ENCODE peak calls at places on chromosomes 4 and X, in four cellular contexts. H is natural killer cell, O is glutamatergic neuron, Y is nephron progenitor cell. C is an unnamed sample.

GRCh38 chr4:98565646-98566403 is 92.6 kb downstream of the TSPAN5 start:
- DNase-seq in H (no peak), O (no peak), Y (no peak), C (no peak)

GRCh38 chr4:173489514-173489913 is 40.5 kb downstream of the HAND2 start:
- DNase-seq in H (no peak), O (no peak), Y (no peak), C (no peak)

GRCh38 chrX:134623293-134624045 is 34.8 kb downstream of the PLAC1 start:
- DNase-seq in H (no peak), O (no peak), Y (no peak), C (no peak)

GRCh38 chrX:20547649-20548051 is 280.9 kb upstream of the RPS6KA3 start:
- DNase-seq in H (no peak), O (no peak), Y (peak; percentile 16), C (no peak)

GRCh38 chr4:119025916-119026661 is 109.5 kb upstream of the MYOZ2 start:
- DNase-seq in H (no peak), O (no peak), Y (no peak), C (peak; percentile 73)

GRCh38 chrX:15310117-15310516 is 5.3 kb downstream of the ASB11 start:
- DNase-seq in H (no peak), O (no peak), Y (no peak), C (no peak)

GRCh38 chr4:15149842-15150592 is 147.7 kb downstream of the CPEB2 start:
- DNase-seq in H (no peak), O (peak; percentile 78), Y (peak; percentile 60), C (peak; percentile 69)

GRCh38 chrX:14932136-14932535 is 58.9 kb downstream of the MOSPD2 start:
- DNase-seq in H (no peak), O (no peak), Y (no peak), C (no peak)

GRCh38 chrX:115624916-115625315 is 63.9 kb downstream of the PLS3 start:
- DNase-seq in H (no peak), O (no peak), Y (no peak), C (no peak)

GRCh38 chr4:151226004-151226932 is 50.7 kb upstream of the PRSS48 start:
- DNase-seq in H (no peak), O (no peak), Y (no peak), C (no peak)

GRCh38 chr4:128163177-128164117 is 102.3 kb downstream of the LARP1B start:
- DNase-seq in H (no peak), O (no peak), Y (no peak), C (no peak)

GRCh38 chr4:14743601-14744000 is 258.7 kb upstream of the CPEB2 start:
- DNase-seq in H (no peak), O (no peak), Y (no peak), C (no peak)

GRCh38 chr4:80219301-80220025 is 22.2 kb downstream of the PRDM8 start:
- DNase-seq in H (no peak), O (no peak), Y (peak; percentile 38), C (no peak)

GRCh38 chr4:99723555-99724450 is 66.2 kb upstream of the C4orf54 start:
- DNase-seq in H (no peak), O (no peak), Y (no peak), C (no peak)

GRCh38 chr4:147788791-147789190 is 56.9 kb downstream of the ARHGAP10 start:
- DNase-seq in H (no peak), O (no peak), Y (no peak), C (no peak)
- TF ChIP-seq CTCF in H (no peak), O (no peak), Y (no peak), C (no peak)

GRCh38 chrX:109638158-109638557 is 13.2 kb upstream of the KCNE5 start:
- DNase-seq in H (no peak), O (no peak), Y (no peak), C (no peak)

GRCh38 chrX:109635151-109635550 is 10.2 kb upstream of the KCNE5 start:
- DNase-seq in H (no peak), O (peak; percentile 16), Y (peak; percentile 33), C (no peak)

GRCh38 chrX:109629310-109629709 is 4.3 kb upstream of the KCNE5 start:
- DNase-seq in H (no peak), O (no peak), Y (no peak), C (no peak)

DNA sequence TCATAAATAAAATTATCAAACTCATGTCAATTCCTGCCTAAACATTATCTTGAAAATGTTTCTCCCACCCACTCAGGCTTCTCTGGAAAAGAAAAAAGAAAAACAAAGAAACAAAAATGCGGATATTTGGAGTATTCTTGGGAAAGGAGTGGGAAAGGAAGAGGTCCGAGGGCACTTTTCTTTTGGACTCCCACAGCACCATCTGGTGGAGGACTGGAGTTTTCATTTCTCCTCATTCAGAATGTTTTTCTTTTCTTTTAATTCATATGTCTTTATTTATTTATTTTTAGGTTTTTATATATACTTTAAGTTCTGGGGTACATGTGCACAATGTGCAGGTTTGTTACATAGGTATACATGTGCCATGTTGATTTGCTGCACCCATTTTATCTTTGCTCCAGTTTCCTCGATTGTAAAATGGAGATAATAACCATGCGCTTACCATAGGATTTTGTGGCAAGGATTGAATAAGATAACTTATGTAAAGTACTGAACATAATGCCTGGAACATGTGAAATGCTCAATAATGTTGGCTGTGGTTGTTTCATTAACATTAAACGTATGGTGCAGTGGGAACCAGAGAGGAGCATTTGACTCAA is 8.0 kb upstream of the KCNE5 start:
- DNase-seq in H (no peak), O (peak; percentile 13), Y (peak; percentile 40), C (no peak)
- TF ChIP-seq CTCF in H (peak; percentile 51), O (peak; percentile 46), Y (peak; percentile 70), C (peak; percentile 26)

DNA sequence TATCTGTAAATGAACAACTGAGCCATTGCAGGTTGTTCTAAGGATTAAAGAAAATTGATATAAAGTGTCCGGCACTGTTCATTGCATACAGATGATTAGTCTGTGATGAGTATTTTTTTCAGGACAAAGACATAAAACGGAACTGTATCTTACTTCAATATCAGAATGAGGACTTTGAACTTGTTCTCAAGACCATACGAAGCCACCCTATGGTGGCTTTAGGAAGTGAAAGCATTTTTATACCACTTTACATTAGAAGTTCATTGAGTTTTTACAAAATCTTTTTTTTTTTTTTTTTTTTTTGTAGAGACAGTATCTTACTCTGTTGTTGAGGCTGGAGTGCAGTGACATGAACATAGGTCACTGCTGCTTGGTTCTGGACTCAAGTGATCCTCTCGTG is 45.2 kb upstream of the TRIM2 start:
- DNase-seq in H (no peak), O (no peak), Y (no peak), C (no peak)
- TF ChIP-seq CTCF in H (no peak), O (peak; percentile 20), Y (no peak), C (peak; percentile 22)

GRCh38 chrX:56343231-56343630 is 111.1 kb downstream of the KLF8 start:
- DNase-seq in H (no peak), O (peak; percentile 16), Y (no peak), C (no peak)

DNA sequence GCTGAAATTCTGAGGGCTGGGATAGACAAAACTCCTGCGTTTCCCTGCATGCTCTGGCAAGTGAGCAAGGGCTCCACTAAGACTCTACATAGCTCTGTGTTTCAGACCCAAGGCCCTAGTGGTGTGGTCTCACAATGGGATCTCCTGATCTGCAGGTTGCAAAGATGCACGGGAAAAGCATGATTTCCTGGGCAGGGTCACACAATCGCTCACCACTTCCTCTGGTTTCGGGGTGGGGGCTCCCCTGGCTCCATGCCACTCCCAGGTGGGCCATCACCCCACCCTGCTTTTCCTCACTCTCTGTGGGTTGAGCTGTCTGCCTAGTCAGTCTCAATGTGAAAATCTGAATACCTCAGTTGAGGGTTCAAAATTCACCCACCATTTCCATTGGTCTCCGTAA is 111.5 kb downstream of the KLF8 start:
- DNase-seq in H (no peak), O (no peak), Y (no peak), C (no peak)
- TF ChIP-seq CTCF in H (no peak), O (no peak), Y (no peak), C (no peak)

GRCh38 chr4:57205580-57205979 is 95.4 kb upstream of the IGFBP7 start:
- DNase-seq in H (no peak), O (no peak), Y (no peak), C (no peak)

GRCh38 chr4:57214654-57215411 is 104.6 kb upstream of the IGFBP7 start:
- DNase-seq in H (no peak), O (no peak), Y (no peak), C (no peak)

GRCh38 chr4:57206172-57206571 is 96.0 kb upstream of the IGFBP7 start:
- DNase-seq in H (no peak), O (no peak), Y (no peak), C (no peak)

GRCh38 chr4:57211131-57211530 is 100.9 kb upstream of the IGFBP7 start:
- DNase-seq in H (no peak), O (no peak), Y (no peak), C (no peak)
- TF ChIP-seq CTCF in H (no peak), O (no peak), Y (no peak), C (no peak)

GRCh38 chr4:185033072-185033471 is 14.8 kb downstream of the HELT start:
- DNase-seq in H (no peak), O (no peak), Y (no peak), C (no peak)
- TF ChIP-seq CTCF in H (no peak), O (no peak), Y (no peak), C (no peak)

DNA sequence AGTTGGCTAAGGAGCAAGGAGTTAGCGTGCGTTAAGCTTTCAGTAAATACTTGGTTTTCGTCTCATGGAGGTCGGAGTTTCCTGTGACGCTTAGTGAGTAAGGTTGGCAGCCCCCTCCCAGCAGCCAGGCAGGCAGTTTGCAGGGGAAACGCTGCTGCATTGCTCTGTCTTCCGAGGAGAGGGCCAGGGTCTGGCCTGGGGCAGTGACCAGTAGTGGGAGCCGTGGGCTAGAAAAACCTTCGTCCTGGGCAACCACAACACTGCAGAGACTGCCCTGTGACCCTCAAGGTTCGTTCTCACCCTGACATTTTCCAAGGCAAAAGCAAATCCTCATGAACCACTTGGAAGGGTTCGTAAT is 432 bp downstream of the TMEM175 start:
- DNase-seq in H (no peak), O (peak; percentile 49), Y (peak; percentile 34), C (no peak)
- TF ChIP-seq CTCF in H (no peak), O (no peak), Y (no peak), C (no peak)

C was measured in CD14-positive monocyte.